ENCODE peak calls at places on chromosome 1, in five cellular contexts. V is cardiac muscle cell, T is GM12865, Y is H7, I is heart left ventricle. P is an unnamed sample.

GRCh38 chr1:76786232-76786631 is 81.0 kb upstream of the ST6GALNAC5 start:
- DNase-seq in V (no peak), T (no peak), Y (no peak), I (no peak), P (no peak)

GRCh38 chr1:183632087-183632486 is 3.5 kb downstream of the ARPC5 start:
- DNase-seq in V (peak), T (no peak), Y (no peak), I (no peak), P (no peak)

GRCh38 chr1:43241352-43241953 is 28.3 kb upstream of the TMEM125 start:
- DNase-seq in V (peak), T (no peak), Y (no peak), I (no peak), P (no peak)

GRCh38 chr1:53076721-53077598 is 14.9 kb downstream of the PODN start:
- DNase-seq in V (no peak), T (no peak), Y (peak), I (peak), P (no peak)

GRCh38 chr1:118223426-118223825 is 38.4 kb upstream of the SPAG17 start:
- DNase-seq in V (peak), T (peak), Y (peak), I (no peak), P (no peak)

GRCh38 chr1:199522936-199523335 is 504.6 kb upstream of the NR5A2 start:
- DNase-seq in V (no peak), T (no peak), Y (no peak), I (no peak), P (no peak)

GRCh38 chr1:12598914-12599463 is 19.0 kb downstream of the DHRS3 start:
- DNase-seq in V (no peak), T (no peak), Y (peak), I (no peak), P (no peak)

GRCh38 chr1:162055062-162055461 is 14.4 kb upstream of the NOS1AP start:
- DNase-seq in V (peak), T (no peak), Y (no peak), I (no peak), P (peak)

GRCh38 chr1:111769517-111770146 is 13.9 kb downstream of the DDX20 start:
- DNase-seq in V (peak), T (peak), Y (peak), I (peak), P (peak)

GRCh38 chr1:41347276-41347675 is 14.0 kb upstream of the FOXO6 start:
- DNase-seq in V (no peak), T (no peak), Y (no peak), I (no peak), P (no peak)

GRCh38 chr1:41349361-41350054 is 11.7 kb upstream of the FOXO6 start:
- DNase-seq in V (no peak), T (no peak), Y (no peak), I (no peak), P (no peak)

GRCh38 chr1:41348394-41348793 is 12.8 kb upstream of the FOXO6 start:
- DNase-seq in V (no peak), T (no peak), Y (no peak), I (no peak), P (no peak)

GRCh38 chr1:41351262-41352151 is 9.7 kb upstream of the FOXO6 start:
- DNase-seq in V (no peak), T (no peak), Y (no peak), I (no peak), P (no peak)

GRCh38 chr1:41350055-41350378 is 11.2 kb upstream of the FOXO6 start:
- DNase-seq in V (no peak), T (no peak), Y (no peak), I (no peak), P (no peak)
- H3K4me3 ChIP-seq in V (no peak), T (no peak), Y (no peak), I (no peak), P (no peak)

GRCh38 chr1:81430955-81431646 is 369.6 kb upstream of the ADGRL2 start:
- DNase-seq in V (no peak), T (peak), Y (peak), I (no peak), P (no peak)

GRCh38 chr1:81432089-81432488 is 368.6 kb upstream of the ADGRL2 start:
- DNase-seq in V (no peak), T (no peak), Y (no peak), I (no peak), P (no peak)

GRCh38 chr1:81428998-81429397 is 371.7 kb upstream of the ADGRL2 start:
- DNase-seq in V (no peak), T (no peak), Y (no peak), I (no peak), P (peak)

GRCh38 chr1:81432654-81433109 is 368.1 kb upstream of the ADGRL2 start:
- DNase-seq in V (no peak), T (no peak), Y (no peak), I (no peak), P (no peak)

GRCh38 chr1:81430236-81430635 is 370.5 kb upstream of the ADGRL2 start:
- DNase-seq in V (no peak), T (no peak), Y (peak), I (no peak), P (no peak)
- H3K4me3 ChIP-seq in V (no peak), T (no peak), Y (no peak), I (no peak), P (no peak)

GRCh38 chr1:180927841-180928240 is 15.1 kb downstream of the KIAA1614 start:
- DNase-seq in V (no peak), T (no peak), Y (peak), I (no peak), P (no peak)

GRCh38 chr1:180927348-180927747 is 14.7 kb downstream of the KIAA1614 start:
- DNase-seq in V (no peak), T (no peak), Y (no peak), I (peak), P (no peak)

GRCh38 chr1:180929389-180929788 is 16.7 kb downstream of the KIAA1614 start:
- DNase-seq in V (no peak), T (no peak), Y (no peak), I (no peak), P (no peak)

GRCh38 chr1:180930687-180931086 is 18.0 kb downstream of the KIAA1614 start:
- DNase-seq in V (no peak), T (no peak), Y (no peak), I (no peak), P (no peak)

GRCh38 chr1:180928272-180929230 is 15.9 kb downstream of the KIAA1614 start:
- DNase-seq in V (no peak), T (no peak), Y (no peak), I (no peak), P (no peak)
- H3K4me3 ChIP-seq in V (no peak), T (no peak), Y (no peak), I (no peak), P (no peak)

GRCh38 chr1:39575191-39576015 is 1.2 kb downstream of the PABPC4 start:
- DNase-seq in V (peak), T (peak), Y (peak), I (peak), P (no peak)

GRCh38 chr1:39572379-39573096 is 4.1 kb downstream of the PABPC4 start:
- DNase-seq in V (no peak), T (no peak), Y (peak), I (no peak), P (no peak)

GRCh38 chr1:39573097-39573465 is 3.5 kb downstream of the PABPC4 start:
- DNase-seq in V (no peak), T (no peak), Y (no peak), I (no peak), P (no peak)

GRCh38 chr1:39574646-39575045 is 1.9 kb downstream of the PABPC4 start:
- DNase-seq in V (peak), T (no peak), Y (peak), I (no peak), P (no peak)

GRCh38 chr1:39573736-39574624 is 2.6 kb downstream of the PABPC4 start:
- DNase-seq in V (peak), T (no peak), Y (no peak), I (peak), P (no peak)
- H3K4me3 ChIP-seq in V (peak), T (peak), Y (no peak), I (peak), P (peak)

GRCh38 chr1:22711591-22712501 is 1.2 kb downstream of the EPHB2 start:
- DNase-seq in V (peak), T (peak), Y (peak), I (no peak), P (no peak)
- H3K4me3 ChIP-seq in V (peak), T (peak), Y (peak), I (peak), P (peak)

GRCh38 chr1:10520952-10521351 is 46.2 kb downstream of the PEX14 start:
- DNase-seq in V (no peak), T (no peak), Y (no peak), I (no peak), P (no peak)

GRCh38 chr1:10521537-10522157 is 46.9 kb downstream of the PEX14 start:
- DNase-seq in V (no peak), T (no peak), Y (no peak), I (no peak), P (no peak)

GRCh38 chr1:10522324-10522860 is 47.6 kb downstream of the PEX14 start:
- DNase-seq in V (no peak), T (no peak), Y (no peak), I (no peak), P (no peak)

GRCh38 chr1:10519016-10519417 is 44.3 kb downstream of the PEX14 start:
- DNase-seq in V (no peak), T (no peak), Y (no peak), I (no peak), P (no peak)

GRCh38 chr1:10520497-10520896 is 45.7 kb downstream of the PEX14 start:
- DNase-seq in V (no peak), T (no peak), Y (no peak), I (no peak), P (no peak)
- H3K4me3 ChIP-seq in V (no peak), T (no peak), Y (no peak), I (no peak), P (no peak)

GRCh38 chr1:16109571-16109970 is 36.1 kb upstream of the FAM131C start:
- DNase-seq in V (no peak), T (no peak), Y (peak), I (no peak), P (no peak)
- H3K4me3 ChIP-seq in V (no peak), T (no peak), Y (no peak), I (no peak), P (no peak)

DNA sequence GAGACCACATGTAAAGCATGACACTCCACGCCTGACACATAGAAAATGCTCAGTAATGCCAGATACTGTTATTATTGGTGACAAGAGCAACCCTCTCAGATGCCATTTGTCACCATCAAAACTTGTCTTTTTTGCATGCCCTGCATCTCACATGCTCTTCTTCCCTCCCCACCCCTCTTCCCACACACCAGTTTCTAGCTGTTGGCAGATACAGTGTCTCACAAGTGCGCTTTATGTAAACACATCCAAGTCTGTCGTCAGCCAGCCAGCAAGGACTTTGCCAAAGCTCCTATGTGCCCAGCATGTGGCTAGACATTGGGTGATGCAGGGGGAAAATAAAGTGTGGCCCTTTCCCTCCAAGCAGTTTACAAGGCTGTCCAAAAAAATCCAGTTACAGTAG is 44.9 kb upstream of the EPHA8 start:
- DNase-seq in V (no peak), T (no peak), Y (no peak), I (no peak), P (no peak)
- H3K4me3 ChIP-seq in V (no peak), T (no peak), Y (no peak), I (no peak), P (no peak)

GRCh38 chr1:68049941-68050878 is at the start of gene DIRAS3:
- DNase-seq in V (peak), T (no peak), Y (peak), I (peak), P (peak)
- H3K4me3 ChIP-seq in V (peak), T (no peak), Y (peak), I (peak), P (peak)

P was measured in epithelial cell of proximal tubule.